ENCODE peak calls at places on chromosomes 11 and 22, in ten cellular contexts. H is fibroblast of pulmonary artery; V is A673; W is fibroblast of mammary gland; K is lower lobe of right lung; P is heart right ventricle; F is CD8-positive, alpha-beta T cell; O is GM13976; N is pancreas; L is GM23338. R is an unnamed sample.

GRCh38 chr22:35914665-35915476 is 113.8 kb downstream of the RBFOX2 start:
- DNase-seq in F (no peak), P (no peak), H (peak), O (no peak), V (peak), L (peak), N (no peak), K (no peak), W (peak), R (no peak)

GRCh38 chr22:31829505-31829904 is 75.7 kb downstream of the DEPDC5 start:
- DNase-seq in V (peak), W (peak), O (peak), F (no peak), H (peak), L (no peak), P (no peak), N (no peak), K (no peak), R (no peak)

GRCh38 chr22:46801826-46802607 is 39.6 kb downstream of the TBC1D22A start:
- DNase-seq in L (no peak), V (no peak), F (no peak), N (no peak), H (no peak), W (no peak), K (peak), P (no peak), O (no peak), R (no peak)

GRCh38 chr11:107988397-107989158 is 20.1 kb upstream of the CUL5 start:
- DNase-seq in F (no peak), L (no peak), N (no peak), W (no peak), H (no peak), O (no peak), P (no peak), V (peak), K (no peak), R (no peak)

GRCh38 chr11:111836766-111837165 is 34.6 kb downstream of the ALG9 start:
- DNase-seq in K (no peak), N (no peak), H (peak), F (no peak), P (no peak), L (no peak), V (no peak), O (peak), W (peak), R (no peak)

GRCh38 chr22:36201630-36202312 is at the start of gene APOL4:
- DNase-seq in L (no peak), N (no peak), P (peak), F (no peak), W (peak), V (peak), H (peak), O (no peak), K (peak), R (no peak)

GRCh38 chr11:79087957-79088318 is 352.9 kb downstream of the TENM4 start:
- DNase-seq in H (peak), W (no peak), L (no peak), N (no peak), F (no peak), V (no peak), O (no peak), K (no peak), P (no peak), R (no peak)

GRCh38 chr11:96309001-96309642 is 33.9 kb downstream of the MAML2 start:
- DNase-seq in V (no peak), H (peak), L (no peak), K (no peak), P (no peak), W (peak), O (no peak), F (no peak), N (no peak), R (no peak)

GRCh38 chr11:2586793-2587131 is 113.0 kb downstream of the KCNQ1OT1 start:
- DNase-seq in O (peak), P (peak), H (no peak), K (peak), W (no peak), V (no peak), N (no peak), F (no peak), L (no peak), R (no peak)

GRCh38 chr11:113394919-113395318 is 7.3 kb downstream of the ANKK1 start:
- DNase-seq in K (no peak), V (no peak), N (no peak), L (no peak), W (no peak), P (no peak), O (no peak), H (no peak), F (no peak), R (no peak)

GRCh38 chr11:1438261-1438966 is 48.2 kb downstream of the MOB2 start:
- DNase-seq in K (no peak), H (no peak), O (no peak), P (no peak), W (no peak), F (no peak), L (no peak), N (no peak), V (no peak), R (no peak)

GRCh38 chr22:38097557-38098409 is 12.7 kb downstream of the BAIAP2L2 start:
- DNase-seq in H (peak), O (no peak), K (peak), F (no peak), P (no peak), V (no peak), W (peak), N (peak), L (peak), R (no peak)

GRCh38 chr22:37428649-37429586 is 1.6 kb upstream of the ELFN2 start:
- DNase-seq in L (peak), H (peak), W (peak), K (no peak), N (no peak), V (peak), O (peak), F (peak), P (peak), R (peak)

GRCh38 chr11:128897841-128898240 is 6.7 kb downstream of the KCNJ5 start:
- DNase-seq in O (no peak), K (no peak), F (no peak), V (no peak), P (no peak), N (no peak), H (no peak), L (no peak), W (peak), R (no peak)

GRCh38 chr11:65885808-65886536 is 2.3 kb downstream of the FIBP start:
- DNase-seq in O (no peak), K (peak), W (no peak), P (no peak), N (peak), V (no peak), L (no peak), F (no peak), H (no peak), R (no peak)

GRCh38 chr11:134939046-134939445 is 527.0 kb upstream of the B3GAT1 start:
- DNase-seq in H (no peak), N (no peak), O (no peak), P (no peak), K (no peak), V (no peak), W (no peak), L (no peak), F (no peak), R (no peak)

GRCh38 chr11:134942633-134943032 is 530.6 kb upstream of the B3GAT1 start:
- DNase-seq in H (no peak), F (no peak), N (no peak), V (no peak), O (no peak), P (no peak), L (no peak), W (no peak), K (no peak), R (no peak)

GRCh38 chr11:134938212-134938611 is 526.2 kb upstream of the B3GAT1 start:
- DNase-seq in K (no peak), W (no peak), P (no peak), F (no peak), N (no peak), H (no peak), L (no peak), V (no peak), O (no peak), R (no peak)

GRCh38 chr11:134940441-134941125 is 528.5 kb upstream of the B3GAT1 start:
- DNase-seq in P (no peak), K (no peak), V (no peak), W (no peak), O (no peak), F (no peak), L (no peak), H (no peak), N (no peak), R (no peak)

GRCh38 chr11:134939905-134940304 is 527.9 kb upstream of the B3GAT1 start:
- DNase-seq in N (no peak), W (no peak), P (peak), L (no peak), K (no peak), V (peak), H (no peak), O (no peak), F (no peak), R (no peak)
- TF ChIP-seq CTCF in N (no peak), W (no peak), P (no peak), L (peak), K (no peak), V (peak), H (no peak), O (no peak), F (no peak), R (no peak)

GRCh38 chr22:44807915-44808690 is 55.7 kb downstream of the ARHGAP8 start:
- DNase-seq in V (peak), H (no peak), N (peak), W (no peak), F (no peak), O (no peak), L (peak), K (no peak), P (no peak), R (no peak)
- TF ChIP-seq CTCF in V (peak), H (peak), N (no peak), W (no peak), F (no peak), O (peak), L (peak), K (no peak), P (no peak), R (no peak)

DNA sequence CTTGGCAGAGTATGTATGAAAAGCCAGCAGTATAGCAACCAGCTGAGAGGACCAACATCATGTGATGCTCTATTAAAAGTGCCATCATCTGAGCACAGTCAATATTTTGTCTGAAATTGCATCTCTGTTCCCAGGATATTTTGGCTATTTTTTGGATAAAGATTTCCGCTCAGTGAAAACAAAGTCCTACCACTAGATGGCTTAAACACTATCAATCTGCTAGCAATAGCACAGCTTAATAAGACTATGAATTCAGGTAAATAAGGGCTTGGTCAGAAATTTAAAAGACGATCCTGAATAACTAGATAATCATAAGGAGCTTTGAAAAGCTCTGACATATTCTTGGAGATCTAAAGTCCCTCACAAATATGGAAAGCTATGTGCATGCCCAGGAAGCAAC is 74.4 kb downstream of the MS4A13 start:
- DNase-seq in K (no peak), O (no peak), N (no peak), P (no peak), L (peak), V (peak), H (no peak), F (no peak), W (no peak), R (no peak)
- TF ChIP-seq CTCF in K (no peak), O (no peak), N (no peak), P (no peak), L (peak), V (peak), H (peak), F (no peak), W (no peak), R (no peak)

GRCh38 chr11:46367916-46368267 is 13.6 kb upstream of the MDK start:
- DNase-seq in P (peak), V (no peak), F (no peak), N (no peak), H (no peak), W (no peak), L (no peak), K (no peak), O (no peak), R (no peak)
- TF ChIP-seq CTCF in P (no peak), V (no peak), F (no peak), N (no peak), H (no peak), W (no peak), L (peak), K (peak), O (no peak), R (peak)

GRCh38 chr11:131670876-131671275 is 300.5 kb downstream of the NTM start:
- DNase-seq in W (no peak), F (no peak), L (no peak), K (no peak), N (no peak), H (no peak), O (no peak), V (no peak), P (no peak), R (no peak)

GRCh38 chr11:131674051-131674755 is 303.8 kb downstream of the NTM start:
- DNase-seq in L (peak), F (no peak), K (peak), P (peak), O (peak), N (peak), V (peak), H (peak), W (peak), R (no peak)

GRCh38 chr11:131672191-131672590 is 301.8 kb downstream of the NTM start:
- DNase-seq in P (no peak), O (no peak), F (no peak), L (no peak), N (no peak), V (no peak), W (no peak), H (no peak), K (no peak), R (no peak)

GRCh38 chr11:131671320-131671719 is 300.9 kb downstream of the NTM start:
- DNase-seq in P (no peak), K (no peak), O (no peak), N (no peak), F (no peak), V (no peak), W (no peak), H (no peak), L (no peak), R (no peak)

DNA sequence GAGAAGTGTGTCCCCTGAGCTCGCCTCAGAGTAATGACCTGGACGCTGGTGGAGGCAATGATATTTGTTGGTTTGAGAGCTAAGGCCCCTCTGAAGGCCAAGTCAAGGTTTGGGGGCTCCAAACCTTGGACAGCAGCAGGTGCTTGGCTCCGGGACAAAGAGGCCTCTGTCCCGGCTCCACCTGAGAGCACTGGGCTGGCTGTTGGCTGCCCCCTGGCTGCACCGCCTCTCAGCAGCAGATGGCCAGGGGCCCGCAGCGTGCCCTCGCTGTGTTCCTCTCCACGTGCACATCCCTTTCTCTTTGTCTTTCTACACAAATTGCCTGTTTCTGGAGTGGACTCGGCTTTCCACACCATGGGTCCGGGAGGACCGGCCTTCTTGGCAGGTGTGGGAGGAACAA is 301.3 kb downstream of the NTM start:
- DNase-seq in H (no peak), N (no peak), O (no peak), K (no peak), W (no peak), L (peak), F (no peak), P (no peak), V (no peak), R (no peak)
- TF ChIP-seq CTCF in H (no peak), N (no peak), O (no peak), K (no peak), W (no peak), L (peak), F (no peak), P (no peak), V (no peak), R (no peak)

R was measured in natural killer cell.